ENCODE peak calls at places on chromosomes 3 and 15, in four cellular contexts. E, L, S and M are unnamed samples.

GRCh38 chr3:161413127-161413854 is 42.0 kb upstream of the SPTSSB start:
- DNase-seq in E (no peak), L (no peak), S (peak; percentile 28), M (no peak)

GRCh38 chr15:67542192-67542461 is 376 bp upstream of the MAP2K5 start:
- DNase-seq in S (no peak), E (no peak), L (no peak), M (no peak)

GRCh38 chr15:99253381-99254090 is 2.3 kb downstream of the LRRC28 start:
- DNase-seq in L (no peak), E (no peak), S (no peak), M (no peak)

GRCh38 chr3:196684548-196685407 is 27.3 kb downstream of the CEP19 start:
- DNase-seq in E (no peak), S (peak; percentile 64), L (no peak), M (peak; percentile 74)

GRCh38 chr15:86756688-86757087 is 677.0 kb downstream of the AGBL1 start:
- DNase-seq in S (no peak), E (no peak), L (no peak), M (no peak)

GRCh38 chr15:84822774-84823579 is 5.8 kb downstream of the ALPK3 start:
- DNase-seq in S (no peak), L (no peak), E (no peak), M (peak; percentile 33)

GRCh38 chr3:74564560-74564959 is 49.9 kb downstream of the CNTN3 start:
- DNase-seq in S (no peak), E (no peak), L (no peak), M (no peak)

GRCh38 chr3:27532931-27533607 is 48.9 kb upstream of the SLC4A7 start:
- DNase-seq in L (no peak), E (no peak), S (no peak), M (no peak)

GRCh38 chr15:89628301-89628700 is 27.0 kb downstream of the KIF7 start:
- DNase-seq in S (no peak), E (peak; percentile 75), L (no peak), M (no peak)

GRCh38 chr15:31258260-31258659 is 68.4 kb upstream of the KLF13 start:
- DNase-seq in S (no peak), L (no peak), E (no peak), M (no peak)

GRCh38 chr15:80636675-80637074 is 58.4 kb upstream of the ABHD17C start:
- DNase-seq in L (no peak), S (no peak), E (no peak), M (no peak)

GRCh38 chr15:70474682-70475438 is 288.5 kb downstream of the UACA start:
- DNase-seq in S (peak; percentile 87), E (no peak), L (no peak), M (peak; percentile 94)

GRCh38 chr15:39586387-39587171 is 5.7 kb downstream of the THBS1 start:
- DNase-seq in E (no peak), L (no peak), S (no peak), M (no peak)

GRCh38 chr3:167814441-167814951 is 79.0 kb downstream of the SERPINI1 start:
- DNase-seq in L (no peak), E (no peak), S (no peak), M (no peak)

GRCh38 chr3:4835616-4836043 is 143.6 kb upstream of the BHLHE40 start:
- DNase-seq in L (no peak), S (no peak), E (no peak), M (no peak)

GRCh38 chr3:175287361-175287963 is 428.3 kb downstream of the NAALADL2 start:
- DNase-seq in S (no peak), L (no peak), E (no peak), M (no peak)

GRCh38 chr3:44525060-44525459 is 29.9 kb upstream of the ZKSCAN7 start:
- DNase-seq in L (no peak), S (no peak), E (no peak), M (no peak)

GRCh38 chr15:83320404-83320803 is 35.9 kb upstream of the BNC1 start:
- DNase-seq in S (no peak), E (no peak), L (no peak), M (no peak)

GRCh38 chr3:38611866-38612265 is 37.6 kb downstream of the SCN5A start:
- DNase-seq in L (no peak), S (no peak), E (no peak), M (no peak)

GRCh38 chr3:37772773-37773291 is 88.8 kb upstream of the CTDSPL start:
- DNase-seq in E (no peak), S (no peak), L (no peak), M (no peak)

GRCh38 chr3:178097576-178097975 is 438.7 kb upstream of the KCNMB2 start:
- DNase-seq in E (no peak), L (no peak), S (peak; percentile 33), M (no peak)

GRCh38 chr3:129492691-129493090 is 35.7 kb upstream of the RHO start:
- DNase-seq in S (no peak), E (no peak), L (no peak), M (no peak)

GRCh38 chr3:16069149-16069922 is 105.1 kb upstream of the GALNT15 start:
- DNase-seq in L (no peak), S (no peak), E (no peak), M (no peak)

GRCh38 chr3:170941551-170941950 is 33.1 kb upstream of the EIF5A2 start:
- DNase-seq in E (no peak), S (no peak), L (no peak), M (no peak)

GRCh38 chr15:35522061-35522460 is 23.9 kb downstream of the DPH6 start:
- DNase-seq in S (no peak), L (no peak), E (no peak), M (no peak)

GRCh38 chr3:161409069-161409468 is 37.8 kb upstream of the SPTSSB start:
- DNase-seq in S (no peak), L (no peak), E (no peak), M (no peak)

GRCh38 chr3:24850245-24850644 is 355.6 kb upstream of the THRB start:
- DNase-seq in E (no peak), S (no peak), L (no peak), M (no peak)

GRCh38 chr15:53160092-53160704 is 370.1 kb upstream of the ONECUT1 start:
- DNase-seq in E (no peak), S (no peak), L (no peak), M (no peak)

DNA sequence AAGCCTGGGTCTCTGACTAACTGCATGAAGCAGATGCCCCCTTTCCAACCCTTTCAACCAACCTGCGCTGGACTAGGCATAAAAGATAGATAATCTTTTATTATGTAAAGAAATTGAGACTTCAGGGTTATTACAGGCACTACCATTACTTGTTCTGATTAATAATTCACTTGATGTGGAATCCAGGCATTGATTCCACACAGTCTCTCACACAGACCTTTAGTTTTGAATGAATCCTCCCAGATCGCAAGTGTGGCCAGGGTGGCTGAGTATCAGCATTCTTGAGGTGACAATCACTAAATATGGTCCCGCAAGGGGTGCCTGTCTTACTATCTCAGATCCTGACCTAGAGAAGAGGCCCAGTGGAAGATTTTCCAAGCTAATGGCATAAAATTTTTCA is 368.9 kb upstream of the ONECUT1 start:
- DNase-seq in E (no peak), L (no peak), S (no peak), M (no peak)
- H3K4me3 ChIP-seq in E (no peak overlapping the region), L (no peak overlapping the region), S (no peak overlapping the region), M (no peak overlapping the region)

GRCh38 chr3:84962460-84962859 is 3.7 kb downstream of the CADM2 start:
- DNase-seq in E (no peak), L (no peak), S (no peak), M (no peak)

GRCh38 chr3:84960994-84961393 is 2.2 kb downstream of the CADM2 start:
- DNase-seq in E (no peak), L (no peak), S (no peak), M (no peak)

GRCh38 chr3:84963137-84963536 is 4.3 kb downstream of the CADM2 start:
- DNase-seq in L (no peak), S (no peak), E (no peak), M (no peak)

GRCh38 chr3:84960581-84960980 is 1.8 kb downstream of the CADM2 start:
- DNase-seq in E (no peak), L (no peak), S (no peak), M (no peak)

DNA sequence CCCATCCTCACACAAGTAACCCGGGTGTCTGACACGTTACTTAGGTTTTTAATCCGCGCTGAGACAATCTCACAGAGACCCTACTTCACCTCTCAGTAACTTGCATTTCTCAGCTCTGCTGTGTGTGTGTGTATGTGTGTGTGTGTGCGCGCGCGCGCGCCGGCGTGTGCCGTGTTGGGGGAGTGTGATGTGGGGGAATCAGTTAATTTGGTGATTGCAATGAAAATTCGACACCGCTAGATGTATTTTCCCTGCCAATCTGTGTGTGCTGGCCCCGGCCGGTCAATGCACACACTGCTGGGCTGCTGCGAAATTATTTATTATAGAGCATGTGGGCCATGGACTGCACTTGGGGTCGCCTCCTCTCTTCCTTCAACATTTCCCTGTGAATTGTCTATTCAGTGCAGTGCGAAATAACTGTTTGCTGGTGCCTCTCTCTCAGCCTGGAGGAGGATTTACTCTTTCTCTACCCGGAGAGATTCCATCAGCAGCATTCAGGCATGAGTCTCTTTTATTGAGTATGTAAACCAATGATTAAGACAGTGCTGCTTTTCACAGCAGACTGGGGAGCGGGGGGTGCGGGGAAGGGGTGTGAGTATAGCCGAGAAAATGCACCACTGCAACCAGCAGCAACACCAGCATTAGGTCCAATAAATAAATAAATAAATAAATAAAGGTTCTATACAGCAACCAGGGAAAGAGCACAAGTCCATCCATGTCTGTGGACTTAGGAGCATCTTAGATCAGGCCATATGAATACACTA is 2.9 kb downstream of the CADM2 start:
- DNase-seq in S (no peak), E (no peak), L (no peak), M (no peak)
- H3K4me3 ChIP-seq in S (no peak overlapping the region), E (no peak overlapping the region), L (no peak overlapping the region), M (peak overlapping the region; percentile 39)

GRCh38 chr3:29283297-29283681 is 2.4 kb downstream of the RBMS3 start:
- DNase-seq in L (no peak), E (no peak), S (no peak), M (no peak)

GRCh38 chr3:29281265-29282228 is 676 bp downstream of the RBMS3 start:
- DNase-seq in S (peak; percentile 32), E (no peak), L (no peak), M (no peak)

GRCh38 chr3:29283739-29284138 is 2.9 kb downstream of the RBMS3 start:
- DNase-seq in S (no peak), L (no peak), E (no peak), M (no peak)

GRCh38 chr3:29280675-29281264 is at the start of gene RBMS3:
- DNase-seq in E (peak; percentile 92), S (peak; percentile 94), L (no peak), M (peak; percentile 95)

DNA sequence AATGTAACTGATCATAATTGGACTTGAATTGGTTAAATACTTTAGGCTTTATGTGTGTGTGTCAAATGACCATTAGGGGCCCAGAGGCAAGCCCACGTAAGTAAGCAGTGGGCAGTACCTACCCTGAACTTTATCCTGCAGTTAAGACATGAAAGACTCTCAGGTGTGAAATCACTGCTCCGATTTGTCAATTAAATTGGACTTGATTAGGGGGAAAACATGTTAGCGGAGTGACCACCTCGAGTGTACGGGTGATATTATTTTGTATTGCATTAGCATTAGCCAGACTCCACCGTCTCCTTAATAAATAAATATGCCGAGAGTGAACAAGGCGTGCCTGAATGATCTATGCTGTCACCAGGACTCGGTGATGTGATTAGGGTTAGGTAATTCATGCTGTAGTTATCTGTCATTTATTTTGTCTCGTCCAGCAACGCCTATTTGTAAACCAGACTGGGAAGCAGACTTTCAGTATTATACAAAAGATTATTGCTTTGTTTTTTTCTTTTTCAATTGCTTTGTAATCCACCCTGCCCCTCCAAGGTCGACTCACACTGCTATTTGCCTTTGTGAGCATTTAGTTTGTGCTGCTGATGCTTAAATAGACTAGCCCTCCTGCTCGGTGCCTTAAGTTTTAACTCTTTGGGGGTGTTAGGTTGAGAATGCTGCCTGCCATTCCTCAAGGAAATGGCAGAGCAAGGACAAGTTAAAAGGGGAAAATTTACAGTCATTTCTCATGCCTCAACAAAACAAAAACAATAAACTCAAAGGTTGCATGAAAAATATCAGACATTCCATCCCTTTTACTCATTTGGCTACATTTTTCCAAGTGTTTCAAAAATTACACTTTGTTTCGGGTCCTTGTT is 1.8 kb downstream of the RBMS3 start:
- DNase-seq in S (no peak), L (no peak), E (no peak), M (no peak)
- H3K4me3 ChIP-seq in S (peak overlapping the region; percentile 56), L (peak overlapping the region; percentile 30), E (peak overlapping the region; percentile 58), M (peak overlapping the region; percentile 85)

GRCh38 chr3:97883736-97884135 is 61.9 kb downstream of the CRYBG3 start:
- DNase-seq in S (no peak), L (no peak), E (no peak), M (no peak)
- H3K4me3 ChIP-seq in S (no peak overlapping the region), L (no peak overlapping the region), E (no peak overlapping the region), M (no peak overlapping the region)